ENCODE peak calls at places on chromosomes 13 and 19, in eight cellular contexts. J, O, H, L, X, Q, C and F are unnamed samples.

GRCh38 chr13:20461481-20461859 is 64.2 kb downstream of the CRYL1 start:
- DNase-seq in J (peak), X (no peak), L (no peak), H (no peak), C (no peak), Q (no peak), O (no peak), F (no peak)

GRCh38 chr19:49936549-49936948 is 7.2 kb upstream of the NUP62 start:
- DNase-seq in X (no peak), J (no peak), Q (no peak), O (peak), H (no peak), L (no peak), C (no peak), F (no peak)

GRCh38 chr13:94195715-94196114 is 283.8 kb downstream of the DCT start:
- DNase-seq in J (peak), L (no peak), Q (no peak), X (no peak), C (no peak), O (no peak), H (no peak), F (no peak)

GRCh38 chr19:29524912-29525870 is 603 bp upstream of the VSTM2B start:
- DNase-seq in H (peak), C (no peak), J (no peak), O (no peak), L (no peak), X (no peak), Q (no peak), F (no peak)

GRCh38 chr13:71865858-71866172 is 1.2 kb downstream of the DACH1 start:
- DNase-seq in C (peak), O (no peak), J (no peak), H (no peak), Q (no peak), L (peak), X (no peak), F (peak)

GRCh38 chr13:74191036-74191809 is 57.0 kb upstream of the KLF12 start:
- DNase-seq in C (no peak), J (no peak), X (no peak), H (no peak), L (no peak), O (no peak), Q (no peak), F (no peak)

GRCh38 chr19:5397804-5398692 is 57.2 kb upstream of the ZNRF4 start:
- DNase-seq in L (no peak), X (no peak), O (no peak), H (no peak), C (no peak), Q (no peak), J (no peak), F (no peak)

GRCh38 chr13:27043013-27043412 is 128.6 kb downstream of the USP12 start:
- DNase-seq in J (peak), X (peak), L (no peak), O (no peak), C (no peak), Q (peak), H (peak), F (no peak)

GRCh38 chr19:46821512-46822359 is 28.9 kb downstream of the AP2S1 start:
- DNase-seq in X (no peak), H (no peak), O (no peak), Q (no peak), L (peak), C (no peak), J (no peak), F (peak)

GRCh38 chr19:17260842-17261325 is 3.7 kb downstream of the USHBP1 start:
- DNase-seq in C (peak), H (no peak), L (peak), J (no peak), X (peak), O (peak), Q (peak), F (peak)

GRCh38 chr13:48155850-48156249 is 60.9 kb upstream of the MED4 start:
- DNase-seq in L (no peak), X (peak), J (peak), Q (no peak), H (no peak), C (no peak), O (no peak), F (peak)

GRCh38 chr13:94641432-94641941 is 39.8 kb downstream of the GPR180 start:
- DNase-seq in C (no peak), Q (peak), L (no peak), J (peak), H (no peak), O (no peak), X (no peak), F (no peak)

GRCh38 chr13:79393564-79394249 is 12.3 kb downstream of the RBM26 start:
- DNase-seq in L (peak), X (no peak), O (no peak), Q (peak), C (no peak), H (no peak), J (no peak), F (peak)

GRCh38 chr19:39498262-39499081 is at the start of gene DLL3:
- DNase-seq in X (no peak), J (no peak), H (no peak), O (no peak), C (no peak), Q (no peak), L (peak), F (no peak)

GRCh38 chr13:113273856-113274590 is 23.0 kb upstream of the LAMP1 start:
- DNase-seq in H (no peak), Q (peak), J (peak), C (no peak), X (no peak), O (peak), L (peak), F (no peak)

GRCh38 chr13:77533875-77534788 is 1.4 kb upstream of the SCEL start:
- DNase-seq in H (no peak), Q (no peak), X (no peak), O (no peak), L (peak), C (no peak), J (no peak), F (no peak)

GRCh38 chr13:76641056-76641455 is 245.1 kb downstream of the KCTD12 start:
- DNase-seq in H (no peak), Q (no peak), J (no peak), O (no peak), C (no peak), L (peak), X (no peak), F (no peak)

GRCh38 chr19:18895828-18896341 is at the start of gene CERS1:
- DNase-seq in C (no peak), X (no peak), Q (no peak), H (peak), J (no peak), L (peak), O (no peak), F (no peak)

GRCh38 chr19:2495651-2496316 is 19.9 kb downstream of the GADD45B start:
- DNase-seq in L (no peak), O (no peak), X (no peak), C (peak), J (no peak), Q (peak), H (no peak), F (no peak)

GRCh38 chr13:94712287-94712811 is at the start of gene SOX21:
- DNase-seq in L (peak), O (peak), C (no peak), X (no peak), H (no peak), J (no peak), Q (no peak), F (no peak)

GRCh38 chr13:61286148-61286745 is 129.4 kb downstream of the PCDH20 start:
- DNase-seq in O (no peak), C (no peak), Q (no peak), X (no peak), J (no peak), H (no peak), L (peak), F (no peak)